ENCODE peak calls at places on chromosome 20, in eight cellular contexts. M is OCI-M1; N is heart left ventricle; Y is nephron progenitor cell; G is tibial artery; R is effector CD8-positive, alpha-beta T cell; I is CD8-positive, alpha-beta T cell; U is epithelial cell of prostate. V is an unnamed sample.

GRCh38 chr20:46353506-46354206 is 45.4 kb upstream of the CDH22 start:
- DNase-seq in M (no peak), N (no peak), Y (no peak), G (no peak), R (no peak), I (no peak), U (no peak), V (no peak)

GRCh38 chr20:57568960-57569359 is 8.1 kb downstream of the PCK1 start:
- DNase-seq in M (no peak), N (no peak), Y (no peak), G (no peak), R (no peak), I (no peak), U (no peak), V (no peak)

GRCh38 chr20:36687850-36688249 is 41.9 kb upstream of the SLA2 start:
- DNase-seq in M (no peak), N (no peak), Y (no peak), G (no peak), R (no peak), I (no peak), U (no peak), V (no peak)

GRCh38 chr20:45629496-45630100 is at the start of gene WFDC10A:
- DNase-seq in M (peak), N (peak), Y (peak), G (peak), R (no peak), I (no peak), U (no peak), V (peak)

GRCh38 chr20:846894-847278 is 13.4 kb downstream of the FAM110A start:
- DNase-seq in M (peak), N (no peak), Y (no peak), G (no peak), R (peak), I (peak), U (no peak), V (no peak)

GRCh38 chr20:25283221-25283951 is 35.5 kb downstream of the PYGB start:
- DNase-seq in M (no peak), N (peak), Y (no peak), G (peak), R (no peak), I (no peak), U (no peak), V (no peak)

GRCh38 chr20:54355631-54356280 is 119.6 kb upstream of the DOK5 start:
- DNase-seq in M (no peak), N (no peak), Y (no peak), G (no peak), R (no peak), I (no peak), U (no peak), V (no peak)

GRCh38 chr20:5987383-5987782 is 36.9 kb downstream of the MCM8 start:
- DNase-seq in M (no peak), N (no peak), Y (no peak), G (no peak), R (no peak), I (no peak), U (no peak), V (no peak)

GRCh38 chr20:6920991-6921613 is 153.6 kb downstream of the BMP2 start:
- DNase-seq in M (peak), N (no peak), Y (no peak), G (no peak), R (no peak), I (no peak), U (no peak), V (no peak)

GRCh38 chr20:34262488-34263288 is 21.5 kb downstream of the ASIP start:
- DNase-seq in M (no peak), N (peak), Y (no peak), G (no peak), R (no peak), I (no peak), U (no peak), V (peak)

GRCh38 chr20:8229090-8229489 is 97.0 kb downstream of the PLCB1 start:
- DNase-seq in M (no peak), N (no peak), Y (no peak), G (no peak), R (no peak), I (no peak), U (no peak), V (no peak)

GRCh38 chr20:3383878-3384495 is 23.5 kb downstream of the DNAAF9 start:
- DNase-seq in M (no peak), N (no peak), Y (no peak), G (no peak), R (no peak), I (no peak), U (no peak), V (no peak)

GRCh38 chr20:21701171-21701876 is 4.1 kb upstream of the PAX1 start:
- DNase-seq in M (no peak), N (no peak), Y (peak), G (no peak), R (no peak), I (no peak), U (no peak), V (no peak)

GRCh38 chr20:60512436-60512835 is 554.2 kb downstream of the CDH26 start:
- DNase-seq in M (peak), N (no peak), Y (no peak), G (no peak), R (no peak), I (no peak), U (no peak), V (no peak)

GRCh38 chr20:38883081-38883980 is 42.9 kb upstream of the FAM83D start:
- DNase-seq in M (no peak), N (peak), Y (no peak), G (no peak), R (no peak), I (peak), U (no peak), V (peak)

GRCh38 chr20:37395921-37396519 is 50.1 kb downstream of the SRC start:
- DNase-seq in M (peak), N (peak), Y (peak), G (no peak), R (no peak), I (peak), U (no peak), V (no peak)

GRCh38 chr20:1308067-1308701 is 20.8 kb downstream of the SDCBP2 start:
- DNase-seq in M (no peak), N (no peak), Y (no peak), G (no peak), R (no peak), I (no peak), U (no peak), V (no peak)

GRCh38 chr20:10190456-10190855 is 28.2 kb upstream of the SNAP25 start:
- DNase-seq in M (no peak), N (no peak), Y (no peak), G (no peak), R (no peak), I (no peak), U (no peak), V (no peak)